ENCODE peak calls at places on chromosomes 7 and 10, in nine cellular contexts. One of them, this sample, is unnamed.

GRCh38 chr7:83148776-83149175 is 13.9 kb downstream of the PCLO start:
- DNase-seq in uterus: no peak
- DNase-seq in NCI-H2081 treated with DMSO at 0.1 percent for 48 hours: no peak
- DNase-seq in activated CD8-positive, alpha-beta memory T cell treated with anti-CD3 and anti-CD28 coated beads, Interleukin-2, amount 10 ng/mL, durations not matched to agents 7 days and 5 days: no peak
- DNase-seq in HT1080: peak
- DNase-seq in pons: no peak
- DNase-seq in astrocyte of the cerebellum: peak
- DNase-seq in IMR-90: no peak
- DNase-seq in NB4: no peak
- DNase-seq in this sample: peak

GRCh38 chr7:85135931-85136330 is 50.9 kb downstream of the SEMA3D start:
- DNase-seq in HT1080: peak
- DNase-seq in pons: no peak
- DNase-seq in NCI-H2081 treated with DMSO at 0.1 percent for 48 hours: no peak
- DNase-seq in activated CD8-positive, alpha-beta memory T cell treated with anti-CD3 and anti-CD28 coated beads, Interleukin-2, amount 10 ng/mL, durations not matched to agents 7 days and 5 days: no peak
- DNase-seq in IMR-90: peak
- DNase-seq in uterus: no peak
- DNase-seq in astrocyte of the cerebellum: peak
- DNase-seq in NB4: no peak
- DNase-seq in this sample: peak

GRCh38 chr7:89246196-89246595 is 450.7 kb upstream of the TEX47 start:
- DNase-seq in activated CD8-positive, alpha-beta memory T cell treated with anti-CD3 and anti-CD28 coated beads, Interleukin-2, amount 10 ng/mL, durations not matched to agents 7 days and 5 days: no peak
- DNase-seq in pons: no peak
- DNase-seq in HT1080: no peak
- DNase-seq in NB4: no peak
- DNase-seq in NCI-H2081 treated with DMSO at 0.1 percent for 48 hours: no peak
- DNase-seq in uterus: no peak
- DNase-seq in astrocyte of the cerebellum: no peak
- DNase-seq in IMR-90: no peak
- DNase-seq in this sample: no peak

GRCh38 chr7:974820-975681 is at the start of gene COX19:
- DNase-seq in IMR-90: peak
- DNase-seq in HT1080: peak
- DNase-seq in NB4: peak
- DNase-seq in activated CD8-positive, alpha-beta memory T cell treated with anti-CD3 and anti-CD28 coated beads, Interleukin-2, amount 10 ng/mL, durations not matched to agents 7 days and 5 days: peak
- DNase-seq in pons: peak
- DNase-seq in NCI-H2081 treated with DMSO at 0.1 percent for 48 hours: peak
- DNase-seq in astrocyte of the cerebellum: peak
- DNase-seq in uterus: peak
- DNase-seq in this sample: peak

GRCh38 chr10:119335671-119336353 is 128.4 kb downstream of the GRK5 start:
- DNase-seq in astrocyte of the cerebellum: no peak
- DNase-seq in NB4: no peak
- DNase-seq in activated CD8-positive, alpha-beta memory T cell treated with anti-CD3 and anti-CD28 coated beads, Interleukin-2, amount 10 ng/mL, durations not matched to agents 7 days and 5 days: no peak
- DNase-seq in NCI-H2081 treated with DMSO at 0.1 percent for 48 hours: no peak
- DNase-seq in IMR-90: peak
- DNase-seq in uterus: no peak
- DNase-seq in HT1080: peak
- DNase-seq in pons: peak
- DNase-seq in this sample: no peak

GRCh38 chr7:10934292-10934691 is 39.4 kb upstream of the PHF14 start:
- DNase-seq in uterus: no peak
- DNase-seq in astrocyte of the cerebellum: peak
- DNase-seq in NCI-H2081 treated with DMSO at 0.1 percent for 48 hours: no peak
- DNase-seq in IMR-90: peak
- DNase-seq in activated CD8-positive, alpha-beta memory T cell treated with anti-CD3 and anti-CD28 coated beads, Interleukin-2, amount 10 ng/mL, durations not matched to agents 7 days and 5 days: no peak
- DNase-seq in HT1080: no peak
- DNase-seq in pons: no peak
- DNase-seq in NB4: no peak
- DNase-seq in this sample: no peak

GRCh38 chr7:102913846-102914245 is 1.0 kb downstream of the LRRC17 start:
- DNase-seq in NCI-H2081 treated with DMSO at 0.1 percent for 48 hours: no peak
- DNase-seq in astrocyte of the cerebellum: no peak
- DNase-seq in HT1080: no peak
- DNase-seq in NB4: no peak
- DNase-seq in IMR-90: no peak
- DNase-seq in activated CD8-positive, alpha-beta memory T cell treated with anti-CD3 and anti-CD28 coated beads, Interleukin-2, amount 10 ng/mL, durations not matched to agents 7 days and 5 days: no peak
- DNase-seq in uterus: no peak
- DNase-seq in pons: no peak
- DNase-seq in this sample: no peak

GRCh38 chr10:75586814-75587213 is 155.4 kb downstream of the LRMDA start:
- DNase-seq in NCI-H2081 treated with DMSO at 0.1 percent for 48 hours: no peak
- DNase-seq in NB4: no peak
- DNase-seq in uterus: no peak
- DNase-seq in activated CD8-positive, alpha-beta memory T cell treated with anti-CD3 and anti-CD28 coated beads, Interleukin-2, amount 10 ng/mL, durations not matched to agents 7 days and 5 days: no peak
- DNase-seq in pons: no peak
- DNase-seq in HT1080: no peak
- DNase-seq in IMR-90: no peak
- DNase-seq in astrocyte of the cerebellum: no peak
- DNase-seq in this sample: no peak

GRCh38 chr7:506391-506831 is 13.2 kb downstream of the PDGFA start:
- DNase-seq in NB4: no peak
- DNase-seq in NCI-H2081 treated with DMSO at 0.1 percent for 48 hours: no peak
- DNase-seq in HT1080: no peak
- DNase-seq in uterus: no peak
- DNase-seq in astrocyte of the cerebellum: no peak
- DNase-seq in pons: no peak
- DNase-seq in IMR-90: no peak
- DNase-seq in activated CD8-positive, alpha-beta memory T cell treated with anti-CD3 and anti-CD28 coated beads, Interleukin-2, amount 10 ng/mL, durations not matched to agents 7 days and 5 days: no peak
- DNase-seq in this sample: no peak

This sample was measured in renal cortical epithelial cell.